ENCODE peak calls at places on chromosomes 16 and 17, in nine cellular contexts. G is NCI-H524; J is H9; L is adrenal gland; S is DND-41; Z is astrocyte of the cerebellum; X is stimulated activated CD8-positive, alpha-beta memory T cell treated with anti-CD3 and anti-CD28 coated beads, Interleukin-15, amount 100 ng/mL, for 1 hour; B is Kasumi-1; U is fibroblast of the conjunctiva. M is an unnamed sample.

GRCh38 chr17:42325026-42325425 is 36.7 kb downstream of the STAT5A start:
- DNase-seq in G (no peak), J (no peak), L (peak; percentile 61), S (no peak), Z (peak; percentile 87), X (no peak), B (no peak), U (no peak), M (no peak)

GRCh38 chr16:85256190-85256739 is 144.0 kb upstream of the CIBAR2 start:
- DNase-seq in G (no peak), J (no peak), L (no peak), S (no peak), Z (no peak), X (no peak), B (no peak), U (no peak), M (no peak)

GRCh38 chr16:69865701-69866100 is 85.4 kb upstream of the CLEC18A start:
- DNase-seq in G (no peak), J (no peak), L (no peak), S (no peak), Z (peak; percentile 72), X (no peak), B (no peak), U (no peak), M (no peak)

GRCh38 chr16:60074378-60074777 is 1340.3 kb upstream of the GOT2 start:
- DNase-seq in G (no peak), J (no peak), L (no peak), S (no peak), Z (no peak), X (no peak), B (no peak), U (no peak), M (no peak)

GRCh38 chr17:53353919-53354351 is 468.8 kb upstream of the KIF2B start:
- DNase-seq in G (peak; percentile 93), J (no peak), L (no peak), S (no peak), Z (peak; percentile 47), X (no peak), B (no peak), U (peak; percentile 4), M (no peak)

GRCh38 chr16:58249780-58250478 is 44.9 kb downstream of the PRSS54 start:
- DNase-seq in G (peak; percentile 68), J (peak; percentile 94), L (peak; percentile 87), S (peak; percentile 76), Z (peak; percentile 6), X (peak; percentile 64), B (peak; percentile 67), U (peak; percentile 53), M (peak; percentile 74)

GRCh38 chr17:82649501-82650261 is 1.4 kb upstream of the WDR45B start:
- DNase-seq in G (no peak), J (no peak), L (peak; percentile 48), S (no peak), Z (no peak), X (no peak), B (no peak), U (no peak), M (no peak)

GRCh38 chr16:56353054-56353921 is 72.1 kb downstream of the AMFR start:
- DNase-seq in G (no peak), J (peak; percentile 19), L (no peak), S (no peak), Z (no peak), X (no peak), B (no peak), U (no peak), M (no peak)

GRCh38 chr16:61926766-61927165 is 109.5 kb downstream of the CDH8 start:
- DNase-seq in G (no peak), J (no peak), L (no peak), S (no peak), Z (no peak), X (no peak), B (no peak), U (no peak), M (no peak)

GRCh38 chr17:76537288-76537577 is 276 bp downstream of the CYGB start:
- DNase-seq in G (no peak), J (peak; percentile 69), L (no peak), S (no peak), Z (no peak), X (no peak), B (no peak), U (no peak), M (no peak)

GRCh38 chr17:70552230-70552981 is 383.1 kb downstream of the KCNJ2 start:
- DNase-seq in G (peak; percentile 83), J (peak; percentile 43), L (no peak), S (no peak), Z (peak; percentile 55), X (no peak), B (peak; percentile 77), U (peak; percentile 28), M (no peak)